ENCODE peak calls at places on chromosomes 3 and 15, in four cellular contexts. N is CD8-positive, alpha-beta memory T cell; M is DMS79 treated with DMSO at 0.1 percent for 48 hours; S is NCI-H69. A is an unnamed sample.

GRCh38 chr15:25176991-25177954 is 222.5 kb downstream of the SNRPN start:
- DNase-seq in S (no peak), M (no peak), N (no peak), A (no peak)

GRCh38 chr15:43939070-43939469 is 112.3 kb downstream of the WDR76 start:
- DNase-seq in N (no peak), M (no peak), S (peak), A (no peak)

GRCh38 chr3:88123526-88123925 is 26.2 kb upstream of the C3orf38 start:
- DNase-seq in N (no peak), S (no peak), M (no peak), A (no peak)

GRCh38 chr15:59371458-59372351 is 966 bp downstream of the MYO1E start:
- DNase-seq in S (peak), M (no peak), N (no peak), A (no peak)

GRCh38 chr3:140022061-140022781 is 87.2 kb downstream of the CLSTN2 start:
- DNase-seq in S (peak), N (no peak), M (peak), A (no peak)

GRCh38 chr3:139121513-139122220 is 77.0 kb upstream of the PRR23C start:
- DNase-seq in N (no peak), S (no peak), M (no peak), A (no peak)

GRCh38 chr15:79004336-79004735 is 59.5 kb upstream of the CTSH start:
- DNase-seq in M (no peak), N (no peak), S (no peak), A (no peak)

GRCh38 chr3:120673116-120673515 is 8.9 kb downstream of the HGD start:
- DNase-seq in M (no peak), N (no peak), S (peak), A (no peak)

GRCh38 chr15:58526647-58527192 is 94.9 kb downstream of the LIPC start:
- DNase-seq in M (no peak), S (no peak), N (no peak), A (no peak)

GRCh38 chr3:58034738-58035511 is 26.7 kb downstream of the FLNB start:
- DNase-seq in M (no peak), N (peak), S (no peak), A (no peak)

GRCh38 chr15:48644827-48645557 is 517 bp downstream of the FBN1 start:
- DNase-seq in N (no peak), S (peak), M (no peak), A (no peak)

GRCh38 chr3:111864821-111865656 is 6.0 kb downstream of the PHLDB2 start:
- DNase-seq in S (no peak), M (no peak), N (no peak), A (peak)

GRCh38 chr3:31610700-31611275 is 78.1 kb downstream of the STT3B start:
- DNase-seq in N (no peak), S (peak), M (no peak), A (peak)